ENCODE peak calls at places on chromosome X, in four cellular contexts. V is CD8-positive, alpha-beta T cell; B is CD8-positive, alpha-beta memory T cell; K is endothelial cell of umbilical vein. C is an unnamed sample.

GRCh38 chrX:54397113-54397512 is 39.3 kb upstream of the WNK3 start:
- DNase-seq in V (no peak), B (no peak), K (no peak), C (no peak)

GRCh38 chrX:15546745-15547144 is 46.1 kb downstream of the BMX start:
- DNase-seq in V (no peak), B (no peak), K (no peak), C (no peak)

GRCh38 chrX:136063340-136064079 is 78.3 kb downstream of the SLC9A6 start:
- DNase-seq in V (no peak), B (no peak), K (no peak), C (no peak)

GRCh38 chrX:149374751-149375150 is 130.4 kb downstream of the IDS start:
- DNase-seq in V (no peak), B (no peak), K (no peak), C (no peak)

GRCh38 chrX:68728186-68728585 is 80.7 kb downstream of the STARD8 start:
- DNase-seq in V (no peak), B (no peak), K (no peak), C (no peak)

GRCh38 chrX:68648960-68649359 is 1.5 kb downstream of the STARD8 start:
- DNase-seq in V (no peak), B (no peak), K (no peak), C (no peak)

GRCh38 chrX:102651242-102651967 is at the start of gene GPRASP1:
- DNase-seq in V (peak; percentile 69), B (peak; percentile 60), K (peak; percentile 29), C (no peak)

GRCh38 chrX:97882306-97882705 is 998.6 kb downstream of the RPA4 start:
- DNase-seq in V (no peak), B (no peak), K (no peak), C (no peak)

GRCh38 chrX:40912576-40912975 is 172.7 kb upstream of the USP9X start:
- DNase-seq in V (no peak), B (no peak), K (no peak), C (no peak)

GRCh38 chrX:121570072-121570841 is 522.8 kb downstream of the GLUD2 start:
- DNase-seq in V (no peak), B (no peak), K (no peak), C (no peak)

GRCh38 chrX:145792281-145792680 is 25.3 kb upstream of the SLITRK2 start:
- DNase-seq in V (no peak), B (no peak), K (no peak), C (no peak)

GRCh38 chrX:18042776-18043175 is 177.9 kb downstream of the BEND2 start:
- DNase-seq in V (no peak), B (no peak), K (no peak), C (no peak)

GRCh38 chrX:40651620-40652223 is 4.4 kb upstream of the CXorf38 start:
- DNase-seq in V (peak; percentile 67), B (peak; percentile 61), K (peak; percentile 61), C (no peak)

GRCh38 chrX:11953615-11954014 is 184.7 kb upstream of the FRMPD4 start:
- DNase-seq in V (no peak), B (no peak), K (no peak), C (peak; percentile 92)

GRCh38 chrX:48695925-48696300 is 621 bp upstream of the SUV39H1 start:
- DNase-seq in V (no peak), B (no peak), K (no peak), C (no peak)

GRCh38 chrX:65203545-65203944 is 227.3 kb upstream of the ZC4H2 start:
- DNase-seq in V (no peak), B (no peak), K (no peak), C (no peak)

GRCh38 chrX:13254076-13254785 is 65.6 kb downstream of the ATXN3L start:
- DNase-seq in V (no peak), B (no peak), K (peak; percentile 27), C (no peak)

GRCh38 chrX:44484607-44485146 is 58.0 kb downstream of the FUNDC1 start:
- DNase-seq in V (no peak), B (no peak), K (no peak), C (no peak)

GRCh38 chrX:49844622-49845021 is 15.5 kb downstream of the PAGE4 start:
- DNase-seq in V (no peak), B (no peak), K (no peak), C (no peak)

GRCh38 chrX:9682861-9683260 is 82.8 kb downstream of the GPR143 start:
- DNase-seq in V (no peak), B (no peak), K (no peak), C (no peak)

GRCh38 chrX:41350976-41351569 is 17.1 kb downstream of the DDX3X start:
- DNase-seq in V (no peak), B (no peak), K (peak; percentile 14), C (no peak)

GRCh38 chrX:79117078-79117477 is 27.4 kb upstream of the GPR174 start:
- DNase-seq in V (no peak), B (no peak), K (no peak), C (no peak)

DNA sequence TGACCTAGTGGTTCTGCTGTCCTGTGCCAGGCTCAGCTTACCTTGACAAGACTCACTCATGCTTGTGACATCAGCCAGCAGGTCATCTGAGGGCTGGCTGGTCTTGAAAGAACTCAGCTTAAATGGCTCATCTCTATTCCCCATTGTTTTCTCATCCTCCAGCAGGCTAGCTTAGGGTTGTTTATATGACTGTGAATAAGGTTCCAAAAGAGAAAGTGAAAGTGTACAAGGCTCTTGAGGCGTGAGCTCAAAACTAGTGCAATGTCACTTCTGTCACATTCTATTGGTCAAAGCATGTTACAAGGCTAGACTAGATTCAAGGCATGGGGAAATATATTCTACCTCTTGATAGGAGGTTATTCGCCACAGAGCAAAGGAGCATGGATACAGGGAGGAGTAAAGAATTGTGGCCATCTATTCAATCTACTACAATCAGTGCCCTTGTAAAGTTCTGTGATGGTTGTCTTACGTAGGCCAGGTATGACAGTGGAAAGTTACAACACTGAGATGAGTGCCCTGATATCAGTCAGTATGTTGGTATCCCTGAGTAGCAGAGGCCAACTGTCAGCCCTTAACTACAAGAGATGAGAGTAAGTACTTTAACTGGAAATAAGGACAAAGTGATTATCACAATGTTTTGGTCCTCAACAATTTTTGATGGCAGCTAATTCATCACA is 19.8 kb upstream of the TMLHE start:
- DNase-seq in V (no peak), B (no peak), K (peak; percentile 23), C (no peak)
- H3K4me3 ChIP-seq in V (no peak overlapping the region), B (peak overlapping the region; percentile 29), K (no peak overlapping the region), C (no peak overlapping the region)

GRCh38 chrX:72271812-72272211 is 5.2 kb downstream of the RPS4X start:
- DNase-seq in V (no peak), B (no peak), K (no peak), C (no peak)

GRCh38 chrX:72272868-72273267 is 4.2 kb downstream of the RPS4X start:
- DNase-seq in V (no peak), B (no peak), K (no peak), C (peak; percentile 34)

GRCh38 chrX:72273718-72274117 is 3.3 kb downstream of the RPS4X start:
- DNase-seq in V (peak; percentile 13), B (no peak), K (no peak), C (no peak)

GRCh38 chrX:72276478-72276953 is 532 bp downstream of the RPS4X start:
- DNase-seq in V (no peak), B (no peak), K (peak; percentile 22), C (no peak)

DNA sequence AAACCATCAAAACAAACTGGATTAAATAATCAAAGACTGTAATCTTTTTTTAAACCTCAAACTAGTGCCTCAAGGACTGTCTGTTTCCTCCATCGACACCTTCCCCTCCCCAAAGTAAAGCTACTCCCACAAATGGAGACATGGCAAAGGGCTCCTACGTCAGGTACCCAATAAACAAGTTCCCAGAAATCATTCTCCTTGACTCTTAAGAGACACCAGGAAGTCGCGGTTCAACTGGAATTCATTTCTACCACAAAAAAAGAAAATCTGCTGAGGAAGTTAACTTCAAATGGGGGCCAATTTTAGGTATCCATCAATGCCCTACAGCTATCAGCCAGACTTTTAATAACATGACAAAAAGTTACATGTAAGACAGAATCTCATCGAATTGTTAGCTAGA is 2.5 kb downstream of the RPS4X start:
- DNase-seq in V (no peak), B (no peak), K (no peak), C (no peak)
- H3K4me3 ChIP-seq in V (no peak overlapping the region), B (no peak overlapping the region), K (no peak overlapping the region), C (no peak overlapping the region)

GRCh38 chrX:5068550-5068949 is 1160.1 kb downstream of the NLGN4X start:
- DNase-seq in V (no peak), B (no peak), K (no peak), C (no peak)
- H3K4me3 ChIP-seq in V (no peak overlapping the region), B (no peak overlapping the region), K (no peak overlapping the region), C (no peak overlapping the region)

DNA sequence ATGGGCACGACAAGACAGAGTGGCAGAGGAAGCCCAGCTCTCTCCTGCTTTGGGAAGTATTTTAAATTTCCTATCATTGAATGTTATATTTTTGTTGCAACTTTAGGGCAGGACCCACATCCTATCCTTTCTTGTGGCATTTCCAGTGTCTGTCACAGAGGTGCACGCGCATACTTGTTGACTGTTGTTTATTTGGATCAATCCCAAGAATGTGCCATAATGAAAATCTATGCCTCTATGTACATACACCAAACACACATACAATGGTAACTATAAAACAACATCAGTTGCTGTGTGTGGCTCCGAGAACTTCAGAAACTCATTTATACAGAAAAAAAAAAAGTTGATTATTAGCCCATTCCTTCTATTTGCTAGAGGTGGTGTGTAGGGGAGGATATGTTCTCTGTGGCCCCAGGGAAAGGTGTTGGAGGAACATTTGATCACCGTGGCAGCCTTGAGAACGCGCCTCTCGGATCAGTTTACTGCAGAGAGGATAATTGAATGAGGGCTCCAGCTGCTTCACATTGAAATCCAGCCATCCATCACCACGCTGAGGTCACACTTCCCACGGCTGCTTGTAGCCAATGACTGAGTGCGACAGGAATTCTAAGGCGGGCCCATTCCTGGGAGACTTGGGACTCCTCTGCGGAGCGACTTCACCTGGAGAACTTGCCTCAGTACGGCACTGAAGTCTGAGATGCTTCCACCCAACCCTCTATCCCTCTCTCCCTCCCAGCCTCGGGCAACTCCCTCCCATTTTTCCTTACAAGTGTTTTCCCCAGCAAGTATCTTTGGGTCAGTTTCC is 19.6 kb downstream of the SMPX start:
- DNase-seq in V (no peak), B (no peak), K (no peak), C (peak; percentile 12)
- H3K4me3 ChIP-seq in V (no peak overlapping the region), B (no peak overlapping the region), K (no peak overlapping the region), C (no peak overlapping the region)

DNA sequence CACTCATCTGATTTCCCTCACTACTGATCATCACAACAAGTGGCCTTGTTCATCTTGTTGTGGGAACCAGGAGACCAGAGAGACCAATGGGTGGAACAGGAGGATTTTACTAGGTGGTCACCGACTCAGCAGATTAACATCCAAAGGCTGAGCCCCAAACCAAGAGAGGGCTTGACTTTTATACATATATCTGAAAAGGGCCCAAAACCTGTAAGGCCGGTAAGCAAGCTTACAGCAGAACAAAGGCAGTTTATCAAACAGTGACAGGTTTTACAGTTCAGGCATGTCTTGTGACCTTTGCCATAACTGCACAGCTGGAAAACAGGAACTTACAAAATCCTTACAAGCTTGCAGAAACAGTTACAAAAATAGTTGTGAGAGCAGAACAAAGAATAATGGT is 195.9 kb downstream of the OR13H1 start:
- DNase-seq in V (no peak), B (no peak), K (peak; percentile 6), C (no peak)
- H3K4me3 ChIP-seq in V (no peak overlapping the region), B (no peak overlapping the region), K (no peak overlapping the region), C (no peak overlapping the region)